ENCODE peak calls at places on chromosomes 16 and 17, in nine cellular contexts. E, R, O, H, S, D, N, Z and A are unnamed samples.

GRCh38 chr16:79776243-79776884 is 175.8 kb upstream of the MAF start:
- DNase-seq in O (peak), D (peak), Z (peak), N (no peak), R (no peak), S (peak), E (no peak), H (no peak), A (no peak)

GRCh38 chr16:17520567-17520966 is 49.8 kb upstream of the XYLT1 start:
- DNase-seq in S (no peak), Z (no peak), E (no peak), R (no peak), D (no peak), H (no peak), N (no peak), O (no peak), A (peak)

GRCh38 chr16:85461814-85462404 is 151.2 kb upstream of the GSE1 start:
- DNase-seq in E (no peak), H (no peak), S (peak), O (peak), D (peak), Z (no peak), N (no peak), R (no peak), A (no peak)

GRCh38 chr16:48062681-48063080 is 93.1 kb downstream of the ABCC12 start:
- DNase-seq in S (no peak), Z (no peak), N (no peak), E (no peak), D (no peak), H (no peak), O (no peak), R (no peak), A (no peak)

GRCh38 chr16:69131167-69131748 is 1.1 kb downstream of the CHTF8 start:
- DNase-seq in H (peak), R (no peak), N (no peak), O (no peak), D (peak), Z (no peak), E (no peak), S (peak), A (no peak)

GRCh38 chr17:7835818-7836595 is 2.0 kb downstream of the KDM6B start:
- DNase-seq in S (peak), O (no peak), H (peak), E (no peak), R (no peak), N (no peak), Z (peak), D (peak), A (no peak)

GRCh38 chr16:68389006-68389405 is 59.3 kb downstream of the SMPD3 start:
- DNase-seq in O (no peak), S (no peak), R (no peak), E (no peak), Z (no peak), H (no peak), N (no peak), D (no peak), A (no peak)

GRCh38 chr17:61475726-61476125 is 23.5 kb downstream of the TBX4 start:
- DNase-seq in S (peak), D (no peak), E (no peak), N (no peak), R (no peak), Z (no peak), H (no peak), O (no peak), A (peak)

GRCh38 chr16:56742030-56742984 is 12.4 kb downstream of the NUP93 start:
- DNase-seq in S (peak), D (no peak), E (no peak), N (peak), H (no peak), O (no peak), Z (no peak), R (no peak), A (peak)

GRCh38 chr17:4006165-4006589 is 41.9 kb upstream of the ATP2A3 start:
- DNase-seq in H (no peak), S (no peak), D (no peak), Z (no peak), O (peak), N (no peak), R (no peak), E (no peak), A (no peak)

GRCh38 chr16:5222770-5223169 is 125.2 kb upstream of the EEF2KMT start:
- DNase-seq in R (no peak), H (no peak), N (no peak), D (no peak), O (no peak), S (no peak), E (no peak), Z (no peak), A (no peak)

GRCh38 chr16:13390093-13390985 is 488.9 kb downstream of the SHISA9 start:
- DNase-seq in H (no peak), N (no peak), D (no peak), O (no peak), E (no peak), R (no peak), Z (no peak), S (no peak), A (no peak)

GRCh38 chr17:66340720-66341119 is 38.3 kb downstream of the PRKCA start:
- DNase-seq in R (no peak), H (no peak), D (no peak), Z (no peak), E (no peak), O (no peak), S (no peak), N (no peak), A (no peak)

GRCh38 chr16:72094266-72094610 is 591 bp downstream of the DHX38 start:
- DNase-seq in N (no peak), E (no peak), O (no peak), S (peak), D (peak), Z (no peak), H (no peak), R (peak), A (no peak)

GRCh38 chr17:60747069-60747808 is 69.6 kb downstream of the BCAS3 start:
- DNase-seq in H (no peak), S (no peak), Z (no peak), D (peak), N (no peak), E (no peak), R (no peak), O (no peak), A (no peak)

GRCh38 chr17:11564483-11565380 is 33.5 kb upstream of the DNAH9 start:
- DNase-seq in D (no peak), E (no peak), O (no peak), Z (no peak), S (no peak), N (no peak), R (no peak), H (no peak), A (no peak)

DNA sequence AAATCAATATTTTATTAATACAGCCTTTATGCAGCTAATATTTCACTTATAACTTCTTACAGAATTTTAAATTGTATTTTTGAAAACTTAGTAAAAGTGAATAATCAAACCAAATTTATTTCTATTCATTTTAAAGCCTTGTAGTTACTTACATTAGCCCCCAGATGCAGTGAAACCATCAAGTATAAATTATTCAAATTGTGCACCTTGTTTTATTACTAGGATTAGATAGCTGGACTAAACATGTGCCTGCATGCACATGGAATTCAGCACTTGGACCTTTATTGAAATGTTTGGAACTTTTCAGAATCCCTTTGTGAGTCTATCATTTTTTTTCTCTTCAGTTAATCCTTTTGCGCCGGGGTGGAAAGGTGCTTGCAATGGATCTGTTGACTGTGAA is 4.7 kb downstream of the ZPBP2 start:
- DNase-seq in D (no peak), O (no peak), Z (no peak), R (no peak), S (no peak), H (no peak), E (no peak), N (no peak), A (peak)
- TF ChIP-seq CTCF in D (no peak), O (no peak), Z (no peak), R (no peak), S (no peak), H (peak), E (no peak), N (peak), A (no peak)

DNA sequence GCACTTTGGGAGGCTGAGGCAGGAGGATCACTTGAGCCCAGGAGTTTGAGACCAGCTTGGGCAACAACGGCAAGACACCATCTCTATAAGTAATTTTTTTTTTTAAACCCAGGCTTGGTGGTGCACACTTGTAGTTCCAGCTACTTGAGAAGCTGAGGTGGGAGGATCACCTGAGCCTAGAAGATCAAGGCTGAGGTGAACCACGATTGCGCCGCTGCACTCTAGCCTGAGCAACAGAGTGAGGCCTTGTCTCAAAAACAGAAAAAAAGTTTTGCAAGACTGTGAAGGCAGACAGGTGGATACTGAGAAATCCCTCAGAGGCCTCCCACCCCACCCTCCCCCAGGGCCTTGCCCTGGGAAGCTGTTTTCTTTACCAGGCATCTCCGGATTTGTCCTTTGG is 125.4 kb downstream of the MGAT5B start:
- DNase-seq in N (no peak), S (no peak), Z (no peak), H (no peak), O (no peak), E (no peak), R (no peak), D (no peak), A (no peak)
- H3K4me3 ChIP-seq in N (no peak), S (no peak), Z (no peak), H (no peak), O (no peak), E (no peak), R (no peak), D (no peak), A (no peak)

DNA sequence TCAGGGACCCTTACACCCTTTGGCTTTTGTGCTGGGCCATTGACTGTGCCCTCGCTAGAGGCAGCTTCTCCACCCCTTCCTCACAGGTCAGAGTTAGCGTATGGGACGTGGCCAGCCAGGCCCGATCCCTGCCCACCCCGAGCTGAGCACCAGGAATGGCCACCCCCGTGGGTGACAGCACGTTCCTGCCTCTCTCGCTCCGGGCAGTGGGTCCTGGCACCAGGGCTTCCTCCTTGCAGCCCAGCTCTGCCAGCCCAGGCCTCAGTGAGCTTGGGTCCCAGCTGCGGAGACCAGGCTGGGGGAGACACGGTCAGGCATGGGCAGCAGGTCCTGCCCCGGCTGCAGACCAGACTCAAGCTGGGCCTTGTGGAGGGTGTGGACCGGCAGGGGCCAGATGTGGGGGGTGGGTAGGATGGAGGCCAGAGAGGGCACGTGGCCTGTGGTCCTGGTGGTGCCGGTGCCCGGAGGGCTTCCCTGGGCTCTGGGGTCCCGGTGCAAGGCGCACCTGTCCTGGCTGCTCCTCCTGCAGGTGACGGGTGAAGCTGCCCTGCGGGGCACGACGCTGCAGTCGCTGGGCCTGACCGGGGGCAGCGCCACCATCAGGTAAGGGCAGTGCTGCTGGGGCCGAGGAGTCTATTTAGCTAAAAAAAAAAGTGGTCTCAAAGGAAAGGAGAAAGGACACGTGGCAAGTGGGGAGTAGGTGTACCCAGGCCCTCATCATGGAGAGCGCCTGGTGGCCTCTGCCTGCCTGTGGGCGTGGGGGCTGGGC is 18.2 kb downstream of the ASPSCR1 start:
- DNase-seq in D (no peak), H (no peak), Z (peak), N (no peak), S (no peak), E (no peak), R (no peak), O (no peak), A (no peak)
- TF ChIP-seq CTCF in D (no peak), H (no peak), Z (no peak), N (peak), S (no peak), E (no peak), R (no peak), O (no peak), A (no peak)

GRCh38 chr16:89096768-89097527 is 3.3 kb downstream of the ACSF3 start:
- DNase-seq in Z (no peak), E (no peak), R (peak), O (no peak), D (no peak), N (no peak), S (no peak), H (no peak), A (no peak)
- H3K4me3 ChIP-seq in Z (no peak), E (no peak), R (peak), O (no peak), D (no peak), N (no peak), S (no peak), H (no peak), A (no peak)

GRCh38 chr17:79299349-79299748 is 224.7 kb downstream of the ENGASE start:
- DNase-seq in E (no peak), S (no peak), O (no peak), Z (no peak), R (no peak), D (no peak), H (no peak), N (no peak), A (no peak)
- TF ChIP-seq CTCF in E (no peak), S (no peak), O (no peak), Z (no peak), R (no peak), D (no peak), H (no peak), N (no peak), A (no peak)

GRCh38 chr16:28093383-28093725 is 29.8 kb upstream of the GSG1L start:
- DNase-seq in S (no peak), R (no peak), D (no peak), O (no peak), Z (peak), E (no peak), N (no peak), H (no peak), A (no peak)
- H3K4me3 ChIP-seq in S (no peak), R (no peak), D (no peak), O (no peak), Z (no peak), E (no peak), N (no peak), H (no peak), A (no peak)

GRCh38 chr17:58413684-58414083 is 3.6 kb downstream of the RNF43 start:
- DNase-seq in S (no peak), O (no peak), R (no peak), N (no peak), E (no peak), H (no peak), Z (no peak), D (no peak), A (no peak)
- TF ChIP-seq CTCF in S (no peak), O (no peak), R (no peak), N (no peak), E (no peak), H (no peak), Z (no peak), D (no peak), A (no peak)